ENCODE peak calls at places on chromosome X, in ten cellular contexts. S is CD4-positive, alpha-beta T cell; J is caudate nucleus; E is upper lobe of right lung; A is iPS DF 6.9; P is neural progenitor cell; C is IMR-90; N is SK-N-SH; W is tibial nerve; F is HCT116. K is an unnamed sample.

GRCh38 chrX:17442898-17443297 is 67.9 kb downstream of the NHS start:
- DNase-seq in A (no peak), C (no peak), F (no peak), N (no peak), J (no peak), P (no peak), E (no peak), W (no peak), S (no peak), K (no peak)

GRCh38 chrX:15468036-15468435 is 25.1 kb downstream of the PIR start:
- DNase-seq in C (peak), W (no peak), N (peak), J (no peak), S (no peak), E (no peak), F (no peak), P (peak), A (no peak), K (peak)

GRCh38 chrX:24025741-24026402 is 1.1 kb downstream of the KLHL15 start:
- DNase-seq in F (peak), W (peak), E (no peak), C (peak), S (no peak), N (no peak), P (no peak), A (no peak), J (no peak), K (no peak)

GRCh38 chrX:12767856-12768255 is 23.4 kb upstream of the PRPS2 start:
- DNase-seq in C (no peak), E (no peak), F (no peak), S (no peak), J (no peak), N (peak), W (no peak), P (no peak), A (no peak), K (no peak)

GRCh38 chrX:106726485-106727437 is at the start of gene RNF128:
- DNase-seq in W (no peak), P (peak), N (peak), A (peak), S (no peak), C (peak), F (peak), J (peak), E (peak), K (no peak)

GRCh38 chrX:12526296-12526695 is 264.9 kb upstream of the PRPS2 start:
- DNase-seq in J (no peak), C (no peak), W (no peak), A (no peak), N (no peak), E (no peak), F (no peak), S (no peak), P (peak), K (no peak)

GRCh38 chrX:56812515-56813105 is 83.6 kb downstream of the NBDY start:
- DNase-seq in J (no peak), C (no peak), A (no peak), W (no peak), E (no peak), P (no peak), S (no peak), N (no peak), F (no peak), K (no peak)

GRCh38 chrX:150365953-150366911 is 3.1 kb downstream of the MAMLD1 start:
- DNase-seq in J (peak), E (peak), W (peak), N (no peak), F (no peak), S (no peak), C (peak), P (peak), A (no peak), K (no peak)

GRCh38 chrX:68433155-68433980 is at the start of gene OPHN1:
- DNase-seq in S (no peak), C (peak), E (peak), N (peak), W (peak), F (peak), P (peak), J (peak), A (peak), K (no peak)

GRCh38 chrX:43469391-43470054 is 186.6 kb upstream of the MAOA start:
- DNase-seq in P (no peak), S (no peak), A (no peak), C (no peak), J (no peak), F (no peak), N (no peak), E (no peak), W (no peak), K (no peak)

GRCh38 chrX:110791206-110791605 is 4.4 kb downstream of the CHRDL1 start:
- DNase-seq in E (no peak), W (no peak), C (no peak), F (no peak), S (no peak), P (no peak), N (no peak), J (no peak), A (no peak), K (no peak)

GRCh38 chrX:149152941-149153340 is 352.2 kb downstream of the IDS start:
- DNase-seq in E (no peak), A (no peak), N (no peak), F (no peak), P (no peak), C (no peak), W (no peak), J (no peak), S (no peak), K (no peak)

GRCh38 chrX:39335447-39336235 is 534.4 kb downstream of the MID1IP1 start:
- DNase-seq in N (no peak), W (no peak), E (no peak), J (no peak), F (no peak), S (no peak), C (no peak), A (no peak), P (no peak), K (peak)

GRCh38 chrX:151084454-151084853 is 91.9 kb upstream of the GPR50 start:
- DNase-seq in F (no peak), S (no peak), N (no peak), C (no peak), E (no peak), P (no peak), W (no peak), J (no peak), A (no peak), K (no peak)

GRCh38 chrX:41275661-41276609 is 58.0 kb upstream of the DDX3X start:
- DNase-seq in W (peak), E (peak), P (peak), N (peak), S (peak), A (peak), F (no peak), J (peak), C (peak), K (no peak)

GRCh38 chrX:129736491-129736890 is 2.3 kb upstream of the XPNPEP2 start:
- DNase-seq in N (no peak), A (no peak), P (no peak), W (no peak), F (no peak), C (no peak), E (no peak), S (no peak), J (no peak), K (no peak)

GRCh38 chrX:41003501-41004286 is 81.6 kb upstream of the USP9X start:
- DNase-seq in C (no peak), F (no peak), J (no peak), A (no peak), S (no peak), N (no peak), W (no peak), P (no peak), E (no peak), K (no peak)

GRCh38 chrX:2631743-2632532 is 59.2 kb upstream of the CD99 start:
- DNase-seq in S (no peak), J (no peak), C (no peak), P (no peak), N (no peak), W (no peak), F (no peak), A (no peak), E (no peak), K (no peak)
- H3K27ac ChIP-seq in S (no peak), J (no peak), C (no peak), P (no peak), N (no peak), W (no peak), F (peak), A (no peak), E (no peak), K (no peak)

DNA sequence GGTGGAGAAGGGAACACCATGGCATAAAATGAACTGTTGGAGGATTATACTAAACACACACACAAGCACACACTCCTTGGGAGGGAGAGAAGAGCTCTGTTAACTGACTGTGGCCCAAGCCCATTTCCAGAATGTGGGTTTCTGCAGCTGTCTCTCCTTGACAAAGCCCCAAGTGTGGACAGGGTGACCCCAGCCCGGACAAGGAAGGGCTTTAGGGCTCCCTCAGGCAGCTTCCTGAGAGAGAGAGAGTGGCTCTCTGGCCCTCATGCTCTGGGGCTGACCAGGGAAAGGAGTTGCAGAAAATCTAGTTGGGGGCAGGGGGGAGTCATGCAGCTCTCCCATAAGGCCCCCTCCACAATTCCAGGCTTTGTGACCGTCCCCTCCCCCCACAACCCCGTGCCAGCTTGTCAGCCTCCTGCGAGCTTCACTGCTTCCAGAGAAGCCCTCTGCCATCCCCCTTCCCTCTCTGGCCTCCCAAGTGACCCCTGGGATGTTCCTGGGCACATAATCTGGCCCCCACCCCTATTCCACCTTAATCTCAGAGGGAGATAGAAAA is 590 bp downstream of the ARHGEF9 start:
- DNase-seq in W (no peak), C (no peak), S (no peak), A (no peak), F (no peak), P (peak), J (no peak), N (no peak), E (no peak), K (no peak)
- H3K27ac ChIP-seq in W (no peak), C (no peak), S (no peak), A (no peak), F (no peak), P (peak), J (no peak), N (no peak), E (no peak), K (no peak)

DNA sequence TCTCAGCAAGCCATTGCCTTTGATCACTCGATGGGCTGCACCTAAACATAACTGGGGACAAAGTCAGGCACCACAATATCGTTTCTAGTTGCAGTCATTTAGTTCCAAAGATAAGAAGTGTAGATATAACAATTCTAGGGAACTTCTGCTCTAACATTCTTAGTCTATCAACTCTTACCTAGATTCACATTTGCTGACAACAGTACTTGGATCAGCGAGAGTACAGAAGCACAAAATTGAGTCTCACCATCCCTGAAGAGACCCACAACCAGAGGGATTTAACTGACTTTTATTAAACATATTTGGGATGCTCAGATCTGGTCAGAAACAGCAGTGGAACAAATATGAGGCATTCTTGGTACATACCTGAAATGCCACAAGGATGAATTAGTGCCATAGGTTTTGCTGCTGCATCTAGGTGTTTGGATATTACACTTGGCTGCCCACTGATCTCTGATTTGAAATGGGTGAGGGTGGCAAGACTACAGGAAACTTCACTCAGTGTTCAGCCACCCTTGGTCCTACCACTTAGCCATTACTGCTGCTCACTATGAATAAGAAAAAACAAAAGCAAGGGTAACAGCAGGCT is 28.9 kb upstream of the HUWE1 start:
- DNase-seq in S (no peak), W (no peak), E (no peak), P (no peak), F (no peak), A (no peak), C (no peak), N (no peak), J (no peak), K (no peak)
- H3K27ac ChIP-seq in S (peak), W (no peak), E (no peak), P (no peak), F (peak), A (no peak), C (no peak), N (no peak), J (no peak), K (peak)

GRCh38 chrX:108447303-108447702 is 7.7 kb downstream of the COL4A5 start:
- DNase-seq in E (no peak), P (no peak), N (no peak), C (peak), W (no peak), F (no peak), A (no peak), J (no peak), S (no peak), K (no peak)
- H3K27ac ChIP-seq in E (no peak), P (no peak), N (no peak), C (no peak), W (no peak), F (no peak), A (no peak), J (no peak), S (no peak), K (peak)

GRCh38 chrX:112279940-112280339 is 197.4 kb upstream of the TRPC5 start:
- DNase-seq in E (no peak), P (no peak), F (no peak), W (no peak), J (no peak), S (no peak), C (no peak), N (no peak), A (no peak), K (no peak)
- H3K27ac ChIP-seq in E (no peak), P (no peak), F (no peak), W (no peak), J (no peak), S (no peak), C (no peak), N (no peak), A (no peak), K (no peak)

GRCh38 chrX:153828308-153828707 is 2.0 kb downstream of the PDZD4 start:
- DNase-seq in F (no peak), E (no peak), P (no peak), C (no peak), J (no peak), N (no peak), S (no peak), A (no peak), W (no peak), K (no peak)
- H3K27ac ChIP-seq in F (no peak), E (no peak), P (no peak), C (no peak), J (no peak), N (no peak), S (no peak), A (no peak), W (no peak), K (no peak)

GRCh38 chrX:75210602-75211001 is 54.5 kb upstream of the ABCB7 start:
- DNase-seq in W (no peak), J (no peak), S (no peak), C (no peak), F (no peak), A (no peak), E (no peak), N (no peak), P (no peak), K (no peak)

DNA sequence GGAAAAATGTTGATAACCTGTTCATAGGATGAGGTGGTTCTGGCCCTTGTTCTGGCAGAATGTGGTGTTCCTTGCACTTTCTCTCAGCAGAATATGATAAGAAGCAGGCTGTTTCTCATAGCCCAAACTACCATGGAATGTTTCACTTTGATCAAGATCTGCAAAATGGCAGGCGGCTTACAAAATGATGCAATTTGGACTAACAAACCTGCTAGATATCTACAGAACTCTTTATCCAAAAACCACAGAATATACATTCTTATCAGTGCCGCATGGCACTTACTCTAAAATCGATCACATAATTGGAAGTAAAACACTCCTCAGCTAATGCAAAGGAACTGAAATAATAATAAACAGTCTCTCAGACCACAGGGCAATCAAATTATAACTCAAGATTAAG is 55.9 kb upstream of the ABCB7 start:
- DNase-seq in P (no peak), S (no peak), A (no peak), E (no peak), W (no peak), F (no peak), J (no peak), C (no peak), N (no peak), K (no peak)
- H3K27ac ChIP-seq in P (no peak), S (no peak), A (no peak), E (no peak), W (no peak), F (no peak), J (no peak), C (no peak), N (no peak), K (no peak)

GRCh38 chrX:10167573-10167972 is 10.8 kb downstream of the CLCN4 start:
- DNase-seq in J (no peak), A (no peak), E (no peak), N (no peak), W (no peak), F (no peak), S (no peak), P (no peak), C (no peak), K (no peak)

GRCh38 chrX:10164879-10165278 is 8.1 kb downstream of the CLCN4 start:
- DNase-seq in S (no peak), C (no peak), P (no peak), W (no peak), E (no peak), F (no peak), J (no peak), A (no peak), N (no peak), K (no peak)

GRCh38 chrX:10166731-10167149 is 10.0 kb downstream of the CLCN4 start:
- DNase-seq in A (no peak), N (no peak), J (peak), E (peak), F (no peak), W (no peak), P (no peak), C (no peak), S (no peak), K (no peak)

GRCh38 chrX:10165580-10166247 is 8.9 kb downstream of the CLCN4 start:
- DNase-seq in F (no peak), N (no peak), P (no peak), J (no peak), E (no peak), C (no peak), A (no peak), W (no peak), S (no peak), K (no peak)

DNA sequence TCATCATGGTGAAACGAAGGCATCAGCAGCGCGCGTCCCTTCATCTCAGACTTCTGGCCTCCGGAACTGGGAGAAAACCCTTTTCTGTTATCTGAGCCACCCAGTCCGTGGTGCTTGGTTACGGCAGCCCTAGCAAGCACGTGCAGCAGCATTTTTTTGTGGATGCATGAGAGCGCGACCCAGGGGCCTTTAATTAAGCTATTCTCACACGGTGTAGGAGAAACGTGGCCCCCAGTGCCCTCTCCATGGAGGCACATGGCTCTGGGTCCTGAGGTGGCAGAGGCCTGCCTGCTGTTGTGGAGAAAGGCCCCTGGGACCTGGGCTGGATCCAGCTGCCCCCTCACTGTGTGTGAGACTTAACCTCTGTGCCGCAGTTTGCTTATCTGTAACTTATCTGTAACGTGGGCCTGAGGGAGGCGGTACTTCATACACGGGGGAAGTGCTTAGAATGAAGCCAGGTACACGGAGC is 9.5 kb downstream of the CLCN4 start:
- DNase-seq in A (no peak), J (no peak), E (no peak), N (no peak), W (no peak), S (no peak), C (no peak), P (no peak), F (no peak), K (no peak)
- H3K27ac ChIP-seq in A (no peak), J (peak), E (no peak), N (no peak), W (no peak), S (no peak), C (no peak), P (no peak), F (no peak), K (no peak)

K was measured in epithelial cell of prostate.